ENCODE peak calls at places on chromosomes 12 and 14, in five cellular contexts. E, S, I, D and K are unnamed samples.

GRCh38 chr14:36130186-36130585 is 46.3 kb downstream of the PTCSC3 start:
- DNase-seq in E (no peak), S (no peak), I (no peak), D (no peak), K (no peak)

GRCh38 chr14:99484106-99484505 is 2.9 kb downstream of the CCNK start:
- DNase-seq in E (no peak), S (no peak), I (no peak), D (no peak), K (no peak)

GRCh38 chr12:100797246-100797645 is 2.7 kb downstream of the ANO4 start:
- DNase-seq in E (no peak), S (no peak), I (no peak), D (no peak), K (no peak)

GRCh38 chr12:93733358-93733757 is 56.2 kb downstream of the CRADD start:
- DNase-seq in E (no peak), S (no peak), I (no peak), D (no peak), K (no peak)

GRCh38 chr14:42921876-42922275 is 1315.2 kb downstream of the LRFN5 start:
- DNase-seq in E (no peak), S (no peak), I (no peak), D (no peak), K (no peak)

GRCh38 chr12:24414421-24414820 is 465.0 kb upstream of the SOX5 start:
- DNase-seq in E (no peak), S (no peak), I (no peak), D (no peak), K (no peak)

GRCh38 chr14:40271480-40271879 is 839.2 kb upstream of the FBXO33 start:
- DNase-seq in E (no peak), S (no peak), I (no peak), D (no peak), K (no peak)

GRCh38 chr14:94158239-94158888 is 15.8 kb upstream of the PPP4R4 start:
- DNase-seq in E (no peak), S (no peak), I (no peak), D (no peak), K (no peak)

GRCh38 chr12:113299619-113300237 is 35.2 kb downstream of the SLC8B1 start:
- DNase-seq in E (peak; percentile 26), S (peak; percentile 90), I (peak; percentile 79), D (no peak), K (peak; percentile 39)

GRCh38 chr14:90504643-90505042 is 107.8 kb downstream of the CALM1 start:
- DNase-seq in E (no peak), S (no peak), I (no peak), D (no peak), K (no peak)

GRCh38 chr14:55237999-55238680 is 33.1 kb upstream of the FBXO34 start:
- DNase-seq in E (no peak), S (no peak), I (no peak), D (no peak), K (no peak)

GRCh38 chr12:130424858-130425697 is 87.4 kb downstream of the PIWIL1 start:
- DNase-seq in E (no peak), S (no peak), I (no peak), D (no peak), K (no peak)

GRCh38 chr14:100538566-100539318 is 48.5 kb downstream of the BEGAIN start:
- DNase-seq in E (no peak), S (peak; percentile 61), I (no peak), D (peak; percentile 11), K (no peak)

GRCh38 chr12:104680070-104680469 is 223.3 kb downstream of the CHST11 start:
- DNase-seq in E (peak; percentile 36), S (no peak), I (peak; percentile 13), D (no peak), K (no peak)

GRCh38 chr14:76968621-76969063 is 59.9 kb downstream of the IRF2BPL start:
- DNase-seq in E (no peak), S (no peak), I (no peak), D (no peak), K (no peak)

GRCh38 chr12:115871714-115872113 is 405.8 kb downstream of the MED13L start:
- DNase-seq in E (peak; percentile 61), S (no peak), I (peak; percentile 58), D (no peak), K (peak; percentile 54)

GRCh38 chr12:91105807-91106206 is 5.5 kb downstream of the LUM start:
- DNase-seq in E (no peak), S (no peak), I (no peak), D (no peak), K (peak; percentile 75)

GRCh38 chr12:87848248-87848868 is 180.8 kb downstream of the C12orf50 start:
- DNase-seq in E (peak; percentile 11), S (no peak), I (peak; percentile 54), D (no peak), K (peak; percentile 41)

DNA sequence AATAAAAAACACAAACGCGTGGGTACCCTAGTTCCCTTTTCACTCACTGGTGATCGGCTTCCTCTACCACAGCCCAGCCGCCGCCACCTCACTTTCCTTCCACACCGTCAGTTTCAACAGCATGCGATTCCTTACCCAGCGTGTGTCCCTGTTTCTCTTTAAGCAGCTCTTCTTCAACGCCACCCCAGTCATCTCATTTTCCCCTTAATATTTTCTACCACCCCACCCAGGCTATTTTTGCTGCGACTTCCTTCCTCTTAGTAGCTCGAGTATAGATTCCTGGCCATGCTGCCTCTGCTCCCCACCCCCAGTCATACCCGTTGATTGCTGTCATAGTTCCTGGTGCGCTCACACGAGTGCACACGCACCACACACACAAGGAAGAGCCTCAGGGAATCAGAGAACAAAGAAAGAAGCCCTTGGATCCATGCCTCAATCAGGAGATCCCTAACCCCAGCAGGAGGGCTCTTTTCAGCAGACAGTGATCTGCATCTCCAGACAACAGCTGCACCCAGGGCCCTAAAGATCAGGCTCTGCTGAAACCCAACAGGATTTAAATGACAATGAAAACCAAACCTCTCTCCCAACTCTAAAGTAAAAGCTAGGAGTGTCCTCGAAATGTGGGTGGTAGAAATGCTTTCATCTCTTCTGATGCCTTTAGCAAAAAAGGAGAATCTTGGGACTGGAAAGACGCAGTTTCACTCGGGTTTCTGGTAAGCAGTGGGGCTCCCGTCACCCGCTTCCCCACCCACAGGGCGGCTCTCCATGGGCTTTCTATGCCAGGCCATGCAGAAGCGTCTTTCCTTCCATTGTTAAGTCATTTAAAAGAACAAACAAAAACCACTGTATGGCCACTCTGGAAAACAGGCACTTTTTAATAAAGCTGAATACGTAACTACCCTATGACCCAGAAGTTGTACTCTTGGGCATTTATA is 23.8 kb downstream of the VPS37B start:
- DNase-seq in E (peak; percentile 70), S (peak; percentile 79), I (no peak), D (no peak), K (no peak)
- H3K4me3 ChIP-seq in E (no peak overlapping the region), S (peak overlapping the region; percentile 45), I (no peak overlapping the region), D (peak overlapping the region; percentile 6), K (peak overlapping the region; percentile 41)

DNA sequence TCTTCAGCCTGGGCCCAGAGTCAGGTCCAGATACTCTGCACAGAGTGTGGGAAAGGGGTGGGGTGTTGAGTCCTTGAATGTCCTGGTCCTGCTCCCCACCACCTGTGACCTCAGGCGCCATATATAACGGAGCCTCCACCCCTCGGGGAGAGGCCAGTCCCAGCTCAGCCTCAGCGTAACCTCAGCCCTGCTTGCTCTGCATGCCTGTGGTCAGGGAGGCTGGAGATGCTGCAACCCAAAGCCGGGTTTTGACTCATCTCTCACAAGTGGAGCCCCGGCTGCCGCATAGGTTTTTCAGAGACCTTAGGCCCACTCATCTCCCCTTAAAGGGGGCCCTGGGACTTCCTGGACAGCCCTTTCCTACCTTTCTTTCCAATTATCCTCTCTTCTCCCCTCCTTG is 1.3 kb downstream of the ITGB7 start:
- DNase-seq in E (no peak), S (peak; percentile 57), I (no peak), D (no peak), K (no peak)
- H3K4me3 ChIP-seq in E (no peak overlapping the region), S (no peak overlapping the region), I (no peak overlapping the region), D (no peak overlapping the region), K (no peak overlapping the region)

GRCh38 chr12:166425-167091 is 47.4 kb downstream of the SLC6A12 start:
- DNase-seq in E (no peak), S (no peak), I (no peak), D (no peak), K (no peak)
- H3K4me3 ChIP-seq in E (no peak overlapping the region), S (no peak overlapping the region), I (no peak overlapping the region), D (no peak overlapping the region), K (no peak overlapping the region)

GRCh38 chr12:114685320-114685781 is 1.4 kb upstream of the TBX3 start:
- DNase-seq in E (no peak), S (no peak), I (no peak), D (no peak), K (no peak)
- H3K4me3 ChIP-seq in E (peak overlapping the region; percentile 50), S (peak overlapping the region; percentile 74), I (peak overlapping the region; percentile 81), D (peak overlapping the region; percentile 43), K (peak overlapping the region; percentile 73)

DNA sequence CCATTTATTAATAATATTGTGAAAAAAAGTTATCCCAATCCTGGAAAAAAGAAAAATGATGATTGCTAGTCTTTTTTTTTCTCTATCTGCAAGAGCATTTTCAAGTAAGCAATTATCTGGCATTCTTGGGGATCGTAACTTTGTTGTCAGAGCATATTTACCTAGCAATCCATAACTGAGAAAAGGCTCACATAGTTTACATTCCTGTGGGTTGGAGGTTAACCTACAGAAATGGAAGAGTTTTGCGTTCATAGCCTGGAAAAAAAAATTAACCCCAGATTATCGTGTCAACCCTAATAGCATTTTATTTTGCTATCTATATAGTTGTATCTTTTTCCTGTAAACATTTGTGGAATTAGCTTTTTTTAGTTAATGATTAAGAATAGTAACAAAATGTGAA is 292.3 kb downstream of the DAD1 start:
- DNase-seq in E (no peak), S (no peak), I (no peak), D (no peak), K (peak; percentile 36)
- H3K4me3 ChIP-seq in E (no peak overlapping the region), S (no peak overlapping the region), I (no peak overlapping the region), D (no peak overlapping the region), K (no peak overlapping the region)

GRCh38 chr12:57233357-57234232 is 4.1 kb downstream of the SHMT2 start:
- DNase-seq in E (no peak), S (no peak), I (no peak), D (no peak), K (no peak)
- H3K4me3 ChIP-seq in E (no peak overlapping the region), S (no peak overlapping the region), I (no peak overlapping the region), D (no peak overlapping the region), K (no peak overlapping the region)

GRCh38 chr12:62210422-62210821 is 49.8 kb upstream of the USP15 start:
- DNase-seq in E (peak; percentile 59), S (peak; percentile 62), I (peak; percentile 37), D (no peak), K (peak; percentile 15)
- H3K4me3 ChIP-seq in E (peak overlapping the region; percentile 32), S (no peak overlapping the region), I (no peak overlapping the region), D (no peak overlapping the region), K (no peak overlapping the region)